ENCODE peak calls at places on chromosomes 1 and 21, in ten cellular contexts. One of them, this sample, is unnamed.

GRCh38 chr1:86705633-86705985 is 1.2 kb downstream of the SH3GLB1 start:
- DNase-seq in NCI-H1105 treated with DMSO at 0.1 percent for 48 hours: no peak
- DNase-seq in pulmonary artery endothelial cell: no peak
- DNase-seq in stimulated activated CD8-positive, alpha-beta memory T cell treated with anti-CD3 and anti-CD28 coated beads, Interleukin-15, amount 100 ng/mL, for 24 hours: no peak
- DNase-seq in iPS DF 19.7: no peak
- DNase-seq in stimulated activated CD4-positive, alpha-beta T cell treated with anti-CD3 and anti-CD28 coated beads, TNF-alpha, amount 100 ng/mL, for 24 hours: no peak
- DNase-seq in ACHN: peak
- DNase-seq in cardiac fibroblast: peak
- DNase-seq in mucosa of gallbladder: no peak
- DNase-seq in right atrium auricular region: no peak
- DNase-seq in this sample: no peak

GRCh38 chr1:20698195-20698910 is 19.5 kb downstream of the KIF17 start:
- DNase-seq in NCI-H1105 treated with DMSO at 0.1 percent for 48 hours: no peak
- DNase-seq in pulmonary artery endothelial cell: no peak
- DNase-seq in stimulated activated CD8-positive, alpha-beta memory T cell treated with anti-CD3 and anti-CD28 coated beads, Interleukin-15, amount 100 ng/mL, for 24 hours: no peak
- DNase-seq in iPS DF 19.7: no peak
- DNase-seq in stimulated activated CD4-positive, alpha-beta T cell treated with anti-CD3 and anti-CD28 coated beads, TNF-alpha, amount 100 ng/mL, for 24 hours: no peak
- DNase-seq in ACHN: peak
- DNase-seq in cardiac fibroblast: peak
- DNase-seq in mucosa of gallbladder: no peak
- DNase-seq in right atrium auricular region: no peak
- DNase-seq in this sample: no peak

GRCh38 chr1:178310685-178311105 is 186.1 kb downstream of the CLEC20A start:
- DNase-seq in NCI-H1105 treated with DMSO at 0.1 percent for 48 hours: peak
- DNase-seq in pulmonary artery endothelial cell: peak
- DNase-seq in stimulated activated CD8-positive, alpha-beta memory T cell treated with anti-CD3 and anti-CD28 coated beads, Interleukin-15, amount 100 ng/mL, for 24 hours: no peak
- DNase-seq in iPS DF 19.7: peak
- DNase-seq in stimulated activated CD4-positive, alpha-beta T cell treated with anti-CD3 and anti-CD28 coated beads, TNF-alpha, amount 100 ng/mL, for 24 hours: no peak
- DNase-seq in ACHN: peak
- DNase-seq in cardiac fibroblast: peak
- DNase-seq in mucosa of gallbladder: no peak
- DNase-seq in right atrium auricular region: no peak
- DNase-seq in this sample: peak

GRCh38 chr1:86747304-86747703 is 42.9 kb downstream of the SH3GLB1 start:
- DNase-seq in NCI-H1105 treated with DMSO at 0.1 percent for 48 hours: no peak
- DNase-seq in pulmonary artery endothelial cell: no peak
- DNase-seq in stimulated activated CD8-positive, alpha-beta memory T cell treated with anti-CD3 and anti-CD28 coated beads, Interleukin-15, amount 100 ng/mL, for 24 hours: no peak
- DNase-seq in iPS DF 19.7: no peak
- DNase-seq in stimulated activated CD4-positive, alpha-beta T cell treated with anti-CD3 and anti-CD28 coated beads, TNF-alpha, amount 100 ng/mL, for 24 hours: no peak
- DNase-seq in ACHN: no peak
- DNase-seq in cardiac fibroblast: peak
- DNase-seq in mucosa of gallbladder: no peak
- DNase-seq in right atrium auricular region: no peak
- DNase-seq in this sample: no peak

GRCh38 chr1:20846461-20847374 is 59.6 kb upstream of the HP1BP3 start:
- DNase-seq in NCI-H1105 treated with DMSO at 0.1 percent for 48 hours: no peak
- DNase-seq in pulmonary artery endothelial cell: no peak
- DNase-seq in stimulated activated CD8-positive, alpha-beta memory T cell treated with anti-CD3 and anti-CD28 coated beads, Interleukin-15, amount 100 ng/mL, for 24 hours: no peak
- DNase-seq in iPS DF 19.7: no peak
- DNase-seq in stimulated activated CD4-positive, alpha-beta T cell treated with anti-CD3 and anti-CD28 coated beads, TNF-alpha, amount 100 ng/mL, for 24 hours: no peak
- DNase-seq in ACHN: no peak
- DNase-seq in cardiac fibroblast: peak
- DNase-seq in mucosa of gallbladder: no peak
- DNase-seq in right atrium auricular region: no peak
- DNase-seq in this sample: no peak

GRCh38 chr1:67784545-67785186 is 48.6 kb downstream of the GNG12 start:
- DNase-seq in NCI-H1105 treated with DMSO at 0.1 percent for 48 hours: no peak
- DNase-seq in pulmonary artery endothelial cell: no peak
- DNase-seq in stimulated activated CD8-positive, alpha-beta memory T cell treated with anti-CD3 and anti-CD28 coated beads, Interleukin-15, amount 100 ng/mL, for 24 hours: no peak
- DNase-seq in iPS DF 19.7: no peak
- DNase-seq in stimulated activated CD4-positive, alpha-beta T cell treated with anti-CD3 and anti-CD28 coated beads, TNF-alpha, amount 100 ng/mL, for 24 hours: no peak
- DNase-seq in ACHN: no peak
- DNase-seq in cardiac fibroblast: no peak
- DNase-seq in mucosa of gallbladder: no peak
- DNase-seq in right atrium auricular region: no peak
- DNase-seq in this sample: no peak

GRCh38 chr1:178727014-178727895 is 2.2 kb downstream of the RALGPS2 start:
- DNase-seq in NCI-H1105 treated with DMSO at 0.1 percent for 48 hours: no peak
- DNase-seq in pulmonary artery endothelial cell: no peak
- DNase-seq in stimulated activated CD8-positive, alpha-beta memory T cell treated with anti-CD3 and anti-CD28 coated beads, Interleukin-15, amount 100 ng/mL, for 24 hours: no peak
- DNase-seq in iPS DF 19.7: no peak
- DNase-seq in stimulated activated CD4-positive, alpha-beta T cell treated with anti-CD3 and anti-CD28 coated beads, TNF-alpha, amount 100 ng/mL, for 24 hours: no peak
- DNase-seq in ACHN: peak
- DNase-seq in cardiac fibroblast: peak
- DNase-seq in mucosa of gallbladder: no peak
- DNase-seq in right atrium auricular region: no peak
- DNase-seq in this sample: no peak

GRCh38 chr1:91022518-91022929 is 689 bp upstream of the ZNF644 start:
- DNase-seq in NCI-H1105 treated with DMSO at 0.1 percent for 48 hours: no peak
- DNase-seq in pulmonary artery endothelial cell: no peak
- DNase-seq in stimulated activated CD8-positive, alpha-beta memory T cell treated with anti-CD3 and anti-CD28 coated beads, Interleukin-15, amount 100 ng/mL, for 24 hours: no peak
- DNase-seq in iPS DF 19.7: no peak
- DNase-seq in stimulated activated CD4-positive, alpha-beta T cell treated with anti-CD3 and anti-CD28 coated beads, TNF-alpha, amount 100 ng/mL, for 24 hours: no peak
- DNase-seq in ACHN: no peak
- DNase-seq in cardiac fibroblast: no peak
- DNase-seq in mucosa of gallbladder: no peak
- DNase-seq in right atrium auricular region: no peak
- DNase-seq in this sample: no peak

GRCh38 chr1:31696246-31696645 is 7.6 kb downstream of the COL16A1 start:
- DNase-seq in NCI-H1105 treated with DMSO at 0.1 percent for 48 hours: peak
- DNase-seq in pulmonary artery endothelial cell: no peak
- DNase-seq in stimulated activated CD8-positive, alpha-beta memory T cell treated with anti-CD3 and anti-CD28 coated beads, Interleukin-15, amount 100 ng/mL, for 24 hours: no peak
- DNase-seq in iPS DF 19.7: no peak
- DNase-seq in stimulated activated CD4-positive, alpha-beta T cell treated with anti-CD3 and anti-CD28 coated beads, TNF-alpha, amount 100 ng/mL, for 24 hours: no peak
- DNase-seq in ACHN: no peak
- DNase-seq in cardiac fibroblast: no peak
- DNase-seq in mucosa of gallbladder: peak
- DNase-seq in right atrium auricular region: no peak
- DNase-seq in this sample: peak

GRCh38 chr1:28553229-28553930 is 495 bp downstream of the TRNAU1AP start:
- DNase-seq in NCI-H1105 treated with DMSO at 0.1 percent for 48 hours: peak
- DNase-seq in pulmonary artery endothelial cell: no peak
- DNase-seq in stimulated activated CD8-positive, alpha-beta memory T cell treated with anti-CD3 and anti-CD28 coated beads, Interleukin-15, amount 100 ng/mL, for 24 hours: no peak
- DNase-seq in iPS DF 19.7: no peak
- DNase-seq in stimulated activated CD4-positive, alpha-beta T cell treated with anti-CD3 and anti-CD28 coated beads, TNF-alpha, amount 100 ng/mL, for 24 hours: no peak
- DNase-seq in ACHN: peak
- DNase-seq in cardiac fibroblast: peak
- DNase-seq in mucosa of gallbladder: peak
- DNase-seq in right atrium auricular region: peak
- DNase-seq in this sample: peak

GRCh38 chr1:53450225-53450624 is 9.0 kb upstream of the DMRTB1 start:
- DNase-seq in NCI-H1105 treated with DMSO at 0.1 percent for 48 hours: no peak
- DNase-seq in pulmonary artery endothelial cell: no peak
- DNase-seq in stimulated activated CD8-positive, alpha-beta memory T cell treated with anti-CD3 and anti-CD28 coated beads, Interleukin-15, amount 100 ng/mL, for 24 hours: no peak
- DNase-seq in iPS DF 19.7: no peak
- DNase-seq in stimulated activated CD4-positive, alpha-beta T cell treated with anti-CD3 and anti-CD28 coated beads, TNF-alpha, amount 100 ng/mL, for 24 hours: no peak
- DNase-seq in ACHN: peak
- DNase-seq in cardiac fibroblast: no peak
- DNase-seq in mucosa of gallbladder: no peak
- DNase-seq in right atrium auricular region: no peak
- DNase-seq in this sample: no peak

GRCh38 chr1:234915923-234916675 is 212.5 kb downstream of the TOMM20 start:
- DNase-seq in NCI-H1105 treated with DMSO at 0.1 percent for 48 hours: no peak
- DNase-seq in pulmonary artery endothelial cell: no peak
- DNase-seq in stimulated activated CD8-positive, alpha-beta memory T cell treated with anti-CD3 and anti-CD28 coated beads, Interleukin-15, amount 100 ng/mL, for 24 hours: no peak
- DNase-seq in iPS DF 19.7: no peak
- DNase-seq in stimulated activated CD4-positive, alpha-beta T cell treated with anti-CD3 and anti-CD28 coated beads, TNF-alpha, amount 100 ng/mL, for 24 hours: no peak
- DNase-seq in ACHN: no peak
- DNase-seq in cardiac fibroblast: peak
- DNase-seq in mucosa of gallbladder: no peak
- DNase-seq in right atrium auricular region: no peak
- DNase-seq in this sample: peak

GRCh38 chr1:207619833-207620572 is 24.9 kb upstream of the CR1L start:
- DNase-seq in NCI-H1105 treated with DMSO at 0.1 percent for 48 hours: peak
- DNase-seq in pulmonary artery endothelial cell: no peak
- DNase-seq in stimulated activated CD8-positive, alpha-beta memory T cell treated with anti-CD3 and anti-CD28 coated beads, Interleukin-15, amount 100 ng/mL, for 24 hours: no peak
- DNase-seq in iPS DF 19.7: no peak
- DNase-seq in stimulated activated CD4-positive, alpha-beta T cell treated with anti-CD3 and anti-CD28 coated beads, TNF-alpha, amount 100 ng/mL, for 24 hours: peak
- DNase-seq in ACHN: peak
- DNase-seq in cardiac fibroblast: peak
- DNase-seq in mucosa of gallbladder: peak
- DNase-seq in right atrium auricular region: no peak
- DNase-seq in this sample: peak

GRCh38 chr1:3278416-3279181 is 175.9 kb upstream of the ARHGEF16 start:
- DNase-seq in NCI-H1105 treated with DMSO at 0.1 percent for 48 hours: no peak
- DNase-seq in pulmonary artery endothelial cell: no peak
- DNase-seq in stimulated activated CD8-positive, alpha-beta memory T cell treated with anti-CD3 and anti-CD28 coated beads, Interleukin-15, amount 100 ng/mL, for 24 hours: no peak
- DNase-seq in iPS DF 19.7: no peak
- DNase-seq in stimulated activated CD4-positive, alpha-beta T cell treated with anti-CD3 and anti-CD28 coated beads, TNF-alpha, amount 100 ng/mL, for 24 hours: no peak
- DNase-seq in ACHN: no peak
- DNase-seq in cardiac fibroblast: no peak
- DNase-seq in mucosa of gallbladder: no peak
- DNase-seq in right atrium auricular region: no peak
- DNase-seq in this sample: no peak

GRCh38 chr21:43703068-43703880 is 15.7 kb upstream of the PDXK start:
- DNase-seq in NCI-H1105 treated with DMSO at 0.1 percent for 48 hours: no peak
- DNase-seq in pulmonary artery endothelial cell: no peak
- DNase-seq in stimulated activated CD8-positive, alpha-beta memory T cell treated with anti-CD3 and anti-CD28 coated beads, Interleukin-15, amount 100 ng/mL, for 24 hours: no peak
- DNase-seq in iPS DF 19.7: no peak
- DNase-seq in stimulated activated CD4-positive, alpha-beta T cell treated with anti-CD3 and anti-CD28 coated beads, TNF-alpha, amount 100 ng/mL, for 24 hours: peak
- DNase-seq in ACHN: peak
- DNase-seq in cardiac fibroblast: peak
- DNase-seq in mucosa of gallbladder: peak
- DNase-seq in right atrium auricular region: no peak
- DNase-seq in this sample: no peak

GRCh38 chr1:183033205-183033604 is 10.0 kb downstream of the LAMC1 start:
- DNase-seq in NCI-H1105 treated with DMSO at 0.1 percent for 48 hours: no peak
- DNase-seq in pulmonary artery endothelial cell: no peak
- DNase-seq in stimulated activated CD8-positive, alpha-beta memory T cell treated with anti-CD3 and anti-CD28 coated beads, Interleukin-15, amount 100 ng/mL, for 24 hours: no peak
- DNase-seq in iPS DF 19.7: no peak
- DNase-seq in stimulated activated CD4-positive, alpha-beta T cell treated with anti-CD3 and anti-CD28 coated beads, TNF-alpha, amount 100 ng/mL, for 24 hours: no peak
- DNase-seq in ACHN: no peak
- DNase-seq in cardiac fibroblast: no peak
- DNase-seq in mucosa of gallbladder: no peak
- DNase-seq in right atrium auricular region: no peak
- DNase-seq in this sample: no peak

GRCh38 chr1:51948491-51948915 is 42.0 kb downstream of the RAB3B start:
- DNase-seq in NCI-H1105 treated with DMSO at 0.1 percent for 48 hours: peak
- DNase-seq in pulmonary artery endothelial cell: no peak
- DNase-seq in stimulated activated CD8-positive, alpha-beta memory T cell treated with anti-CD3 and anti-CD28 coated beads, Interleukin-15, amount 100 ng/mL, for 24 hours: no peak
- DNase-seq in iPS DF 19.7: no peak
- DNase-seq in stimulated activated CD4-positive, alpha-beta T cell treated with anti-CD3 and anti-CD28 coated beads, TNF-alpha, amount 100 ng/mL, for 24 hours: no peak
- DNase-seq in ACHN: no peak
- DNase-seq in cardiac fibroblast: no peak
- DNase-seq in mucosa of gallbladder: no peak
- DNase-seq in right atrium auricular region: no peak
- DNase-seq in this sample: no peak

GRCh38 chr1:42429623-42430022 is 26.2 kb downstream of the ZMYND12 start:
- DNase-seq in NCI-H1105 treated with DMSO at 0.1 percent for 48 hours: no peak
- DNase-seq in pulmonary artery endothelial cell: no peak
- DNase-seq in stimulated activated CD8-positive, alpha-beta memory T cell treated with anti-CD3 and anti-CD28 coated beads, Interleukin-15, amount 100 ng/mL, for 24 hours: no peak
- DNase-seq in iPS DF 19.7: no peak
- DNase-seq in stimulated activated CD4-positive, alpha-beta T cell treated with anti-CD3 and anti-CD28 coated beads, TNF-alpha, amount 100 ng/mL, for 24 hours: no peak
- DNase-seq in ACHN: no peak
- DNase-seq in cardiac fibroblast: no peak
- DNase-seq in mucosa of gallbladder: no peak
- DNase-seq in right atrium auricular region: no peak
- DNase-seq in this sample: no peak

GRCh38 chr1:92953491-92953890 is 7.8 kb downstream of the DIPK1A start:
- DNase-seq in NCI-H1105 treated with DMSO at 0.1 percent for 48 hours: no peak
- DNase-seq in pulmonary artery endothelial cell: no peak
- DNase-seq in stimulated activated CD8-positive, alpha-beta memory T cell treated with anti-CD3 and anti-CD28 coated beads, Interleukin-15, amount 100 ng/mL, for 24 hours: no peak
- DNase-seq in iPS DF 19.7: no peak
- DNase-seq in stimulated activated CD4-positive, alpha-beta T cell treated with anti-CD3 and anti-CD28 coated beads, TNF-alpha, amount 100 ng/mL, for 24 hours: no peak
- DNase-seq in ACHN: no peak
- DNase-seq in cardiac fibroblast: no peak
- DNase-seq in mucosa of gallbladder: no peak
- DNase-seq in right atrium auricular region: no peak
- DNase-seq in this sample: no peak

GRCh38 chr1:8031176-8031785 is 5.2 kb upstream of the ERRFI1 start:
- DNase-seq in NCI-H1105 treated with DMSO at 0.1 percent for 48 hours: peak
- DNase-seq in pulmonary artery endothelial cell: no peak
- DNase-seq in stimulated activated CD8-positive, alpha-beta memory T cell treated with anti-CD3 and anti-CD28 coated beads, Interleukin-15, amount 100 ng/mL, for 24 hours: no peak
- DNase-seq in iPS DF 19.7: no peak
- DNase-seq in stimulated activated CD4-positive, alpha-beta T cell treated with anti-CD3 and anti-CD28 coated beads, TNF-alpha, amount 100 ng/mL, for 24 hours: peak
- DNase-seq in ACHN: peak
- DNase-seq in cardiac fibroblast: peak
- DNase-seq in mucosa of gallbladder: no peak
- DNase-seq in right atrium auricular region: no peak
- DNase-seq in this sample: peak

GRCh38 chr21:45486443-45487160 is 55.6 kb downstream of the SLC19A1 start:
- DNase-seq in NCI-H1105 treated with DMSO at 0.1 percent for 48 hours: no peak
- DNase-seq in pulmonary artery endothelial cell: no peak
- DNase-seq in stimulated activated CD8-positive, alpha-beta memory T cell treated with anti-CD3 and anti-CD28 coated beads, Interleukin-15, amount 100 ng/mL, for 24 hours: no peak
- DNase-seq in iPS DF 19.7: no peak
- DNase-seq in stimulated activated CD4-positive, alpha-beta T cell treated with anti-CD3 and anti-CD28 coated beads, TNF-alpha, amount 100 ng/mL, for 24 hours: no peak
- DNase-seq in ACHN: no peak
- DNase-seq in cardiac fibroblast: no peak
- DNase-seq in mucosa of gallbladder: no peak
- DNase-seq in right atrium auricular region: no peak
- DNase-seq in this sample: no peak

GRCh38 chr1:6181347-6181770 is 1.2 kb upstream of the CHD5 start:
- DNase-seq in NCI-H1105 treated with DMSO at 0.1 percent for 48 hours: no peak
- DNase-seq in pulmonary artery endothelial cell: no peak
- DNase-seq in stimulated activated CD8-positive, alpha-beta memory T cell treated with anti-CD3 and anti-CD28 coated beads, Interleukin-15, amount 100 ng/mL, for 24 hours: no peak
- DNase-seq in iPS DF 19.7: no peak
- DNase-seq in stimulated activated CD4-positive, alpha-beta T cell treated with anti-CD3 and anti-CD28 coated beads, TNF-alpha, amount 100 ng/mL, for 24 hours: no peak
- DNase-seq in ACHN: no peak
- DNase-seq in cardiac fibroblast: no peak
- DNase-seq in mucosa of gallbladder: no peak
- DNase-seq in right atrium auricular region: no peak
- DNase-seq in this sample: no peak

This sample was measured in NCI-H345.